ENCODE peak calls at places on chromosomes 4 and X, in seven cellular contexts. I, E, U, P, Z, C and O are unnamed samples.

GRCh38 chr4:73620115-73620792 is at the start of gene RASSF6:
- DNase-seq in I (peak), E (no peak), U (no peak), P (no peak), Z (no peak), C (peak), O (no peak)

GRCh38 chrX:85685843-85686242 is 306.4 kb upstream of the POF1B start:
- DNase-seq in I (no peak), E (no peak), U (no peak), P (no peak), Z (no peak), C (no peak), O (no peak)

GRCh38 chr4:146333187-146333894 is 119.0 kb downstream of the REELD1 start:
- DNase-seq in I (no peak), E (peak), U (no peak), P (peak), Z (peak), C (no peak), O (no peak)

GRCh38 chrX:132565273-132565672 is 76.4 kb upstream of the MBNL3 start:
- DNase-seq in I (no peak), E (no peak), U (no peak), P (no peak), Z (no peak), C (no peak), O (no peak)

GRCh38 chr4:94909645-94910044 is 151.9 kb downstream of the BMPR1B start:
- DNase-seq in I (no peak), E (no peak), U (no peak), P (no peak), Z (no peak), C (no peak), O (no peak)

GRCh38 chr4:186297013-186297645 is 31.1 kb downstream of the F11 start:
- DNase-seq in I (no peak), E (peak), U (peak), P (no peak), Z (peak), C (peak), O (peak)

GRCh38 chr4:39466747-39467146 is 7.9 kb downstream of the LIAS start:
- DNase-seq in I (no peak), E (no peak), U (no peak), P (no peak), Z (no peak), C (no peak), O (no peak)

GRCh38 chr4:123232439-123232838 is 164.2 kb upstream of the SPRY1 start:
- DNase-seq in I (no peak), E (no peak), U (no peak), P (no peak), Z (no peak), C (no peak), O (no peak)

GRCh38 chrX:143437439-143437838 is 79.8 kb downstream of the SPANXN3 start:
- DNase-seq in I (no peak), E (no peak), U (peak), P (no peak), Z (peak), C (no peak), O (peak)

GRCh38 chrX:118115948-118116307 is 682 bp downstream of the KLHL13 start:
- DNase-seq in I (no peak), E (no peak), U (no peak), P (no peak), Z (no peak), C (no peak), O (no peak)

GRCh38 chrX:2500091-2500680 is 590 bp downstream of the DHRSX start:
- DNase-seq in I (no peak), E (no peak), U (no peak), P (no peak), Z (peak), C (peak), O (peak)

GRCh38 chr4:121190389-121190788 is 26.3 kb upstream of the TNIP3 start:
- DNase-seq in I (no peak), E (no peak), U (no peak), P (no peak), Z (no peak), C (no peak), O (no peak)

GRCh38 chr4:95506264-95506663 is 42.5 kb downstream of the UNC5C start:
- DNase-seq in I (no peak), E (no peak), U (no peak), P (no peak), Z (peak), C (no peak), O (no peak)

GRCh38 chr4:174669278-174669677 is 147.0 kb upstream of the HPGD start:
- DNase-seq in I (no peak), E (peak), U (peak), P (no peak), Z (peak), C (no peak), O (no peak)

GRCh38 chr4:139129206-139129605 is 47.8 kb downstream of the ELF2 start:
- DNase-seq in I (no peak), E (no peak), U (no peak), P (no peak), Z (peak), C (no peak), O (no peak)

GRCh38 chr4:90246841-90247240 is 119.6 kb downstream of the CCSER1 start:
- DNase-seq in I (no peak), E (no peak), U (no peak), P (no peak), Z (peak), C (no peak), O (no peak)

GRCh38 chr4:104912518-104912917 is 234.2 kb upstream of the TET2 start:
- DNase-seq in I (no peak), E (no peak), U (no peak), P (no peak), Z (no peak), C (no peak), O (no peak)

GRCh38 chrX:118718737-118719136 is 8.7 kb upstream of the IL13RA1 start:
- DNase-seq in I (no peak), E (no peak), U (no peak), P (no peak), Z (no peak), C (no peak), O (no peak)

GRCh38 chrX:48083212-48083611 is 11.8 kb upstream of the ZNF630 start:
- DNase-seq in I (peak), E (no peak), U (peak), P (peak), Z (peak), C (no peak), O (peak)

GRCh38 chr4:134278675-134279074 is 77.1 kb upstream of the PABPC4L start:
- DNase-seq in I (no peak), E (no peak), U (no peak), P (no peak), Z (no peak), C (no peak), O (no peak)

GRCh38 chr4:534576-535151 is 35.7 kb downstream of the PIGG start:
- DNase-seq in I (no peak), E (no peak), U (no peak), P (no peak), Z (no peak), C (no peak), O (no peak)

GRCh38 chr4:87270825-87271224 is 50.4 kb upstream of the KLHL8 start:
- DNase-seq in I (no peak), E (no peak), U (no peak), P (no peak), Z (no peak), C (no peak), O (no peak)

GRCh38 chr4:55993994-55994657 is 45.4 kb downstream of the CEP135 start:
- DNase-seq in I (no peak), E (no peak), U (no peak), P (peak), Z (no peak), C (no peak), O (no peak)

GRCh38 chrX:2642791-2643190 is 48.3 kb upstream of the CD99 start:
- DNase-seq in I (no peak), E (no peak), U (no peak), P (no peak), Z (no peak), C (no peak), O (no peak)

GRCh38 chrX:12721042-12721441 is 70.2 kb upstream of the PRPS2 start:
- DNase-seq in I (no peak), E (no peak), U (no peak), P (no peak), Z (peak), C (no peak), O (no peak)

GRCh38 chr4:16269742-16270522 is 43.7 kb upstream of the TAPT1 start:
- DNase-seq in I (no peak), E (peak), U (no peak), P (no peak), Z (peak), C (no peak), O (no peak)

GRCh38 chr4:32148120-32148666 is 1428.0 kb downstream of the PCDH7 start:
- DNase-seq in I (no peak), E (no peak), U (no peak), P (no peak), Z (peak), C (no peak), O (no peak)

GRCh38 chrX:10071451-10072163 is 85.2 kb upstream of the CLCN4 start:
- DNase-seq in I (no peak), E (no peak), U (no peak), P (no peak), Z (no peak), C (no peak), O (peak)

GRCh38 chrX:47828984-47829383 is 7.7 kb upstream of the ZNF81 start:
- DNase-seq in I (no peak), E (no peak), U (no peak), P (no peak), Z (no peak), C (no peak), O (no peak)

GRCh38 chr4:157459789-157460188 is 239.3 kb downstream of the GRIA2 start:
- DNase-seq in I (no peak), E (no peak), U (no peak), P (no peak), Z (no peak), C (no peak), O (no peak)

GRCh38 chr4:5802565-5802964 is 90.3 kb downstream of the CRMP1 start:
- DNase-seq in I (no peak), E (no peak), U (no peak), P (no peak), Z (no peak), C (no peak), O (no peak)